ENCODE peak calls at places on chromosomes 13 and 19, in five cellular contexts. T is GM23248; O is cardiac muscle cell; X is heart right ventricle; N is CD8-positive, alpha-beta T cell. J is an unnamed sample.

GRCh38 chr13:50529154-50529882 is 314.2 kb downstream of the DLEU7 start:
- DNase-seq in N (no peak), O (peak; percentile 39), T (peak; percentile 92), X (peak; percentile 88), J (peak; percentile 84)

GRCh38 chr19:2049741-2050348 is 1.2 kb downstream of the MKNK2 start:
- DNase-seq in O (peak; percentile 54), N (peak; percentile 58), X (peak; percentile 76), T (peak; percentile 77), J (peak; percentile 90)

GRCh38 chr19:1728816-1729567 is 24.3 kb upstream of the ONECUT3 start:
- DNase-seq in O (no peak), N (no peak), X (no peak), T (no peak), J (no peak)

GRCh38 chr19:5338661-5339469 is 1.7 kb downstream of the PTPRS start:
- DNase-seq in T (no peak), X (no peak), O (peak; percentile 73), N (no peak), J (no peak)

GRCh38 chr13:75469087-75469486 is 12.9 kb downstream of the TBC1D4 start:
- DNase-seq in X (no peak), O (no peak), N (no peak), T (no peak), J (no peak)

GRCh38 chr13:20053016-20053415 is 94.5 kb downstream of the ZMYM2 start:
- DNase-seq in N (no peak), X (no peak), O (peak; percentile 60), T (peak; percentile 53), J (no peak)

GRCh38 chr13:51152713-51153112 is 41.6 kb upstream of the C13orf42 start:
- DNase-seq in X (no peak), N (no peak), O (no peak), T (peak; percentile 14), J (no peak)

GRCh38 chr19:33301900-33302174 is 497 bp downstream of the CEBPA start:
- DNase-seq in O (peak; percentile 34), T (peak; percentile 19), X (no peak), N (no peak), J (no peak)

GRCh38 chr13:28540612-28541011 is 45.7 kb upstream of the FLT1 start:
- DNase-seq in T (no peak), X (no peak), N (no peak), O (no peak), J (no peak)

GRCh38 chr13:29909975-29910674 is 59.7 kb upstream of the UBL3 start:
- DNase-seq in N (no peak), O (no peak), X (no peak), T (peak; percentile 96), J (no peak)

GRCh38 chr13:90049989-90050671 is 1297.4 kb upstream of the MIR17HG start:
- DNase-seq in T (no peak), X (no peak), N (no peak), O (no peak), J (no peak)

GRCh38 chr13:110382229-110382628 is 75.1 kb downstream of the COL4A2 start:
- DNase-seq in T (peak; percentile 90), N (no peak), O (no peak), X (no peak), J (no peak)

GRCh38 chr19:4055209-4055552 is 11.5 kb downstream of the ZBTB7A start:
- DNase-seq in T (no peak), N (no peak), O (no peak), X (no peak), J (no peak)

GRCh38 chr13:78603240-78603947 is at the start of gene POU4F1:
- DNase-seq in N (peak; percentile 45), T (no peak), X (peak; percentile 33), O (peak; percentile 71), J (peak; percentile 69)

DNA sequence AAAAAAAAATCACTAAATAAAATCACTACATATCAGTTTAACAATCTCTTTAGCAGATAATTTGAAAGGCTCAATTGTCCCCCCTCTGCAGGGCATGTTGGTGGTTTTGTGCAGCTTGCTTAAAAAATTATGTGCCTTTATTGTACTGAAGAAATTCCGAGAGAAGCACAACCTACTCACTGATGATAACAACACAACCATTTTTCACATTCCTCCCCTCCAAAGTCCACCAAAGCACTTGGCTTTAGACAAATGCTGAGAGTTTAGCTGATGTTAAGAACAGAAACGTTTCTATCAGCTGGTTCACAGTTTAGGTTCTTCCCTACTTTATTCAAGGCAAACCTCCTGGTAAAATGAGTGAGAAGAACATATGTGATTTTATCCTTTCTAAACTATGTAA is 923 bp downstream of the DOCK9 start:
- DNase-seq in O (peak; percentile 34), N (no peak), T (peak; percentile 12), X (no peak), J (no peak)
- H3K27ac ChIP-seq in O (peak overlapping the region; percentile 78), N (no peak overlapping the region), T (no peak overlapping the region), X (peak overlapping the region; percentile 67), J (peak overlapping the region; percentile 63)

DNA sequence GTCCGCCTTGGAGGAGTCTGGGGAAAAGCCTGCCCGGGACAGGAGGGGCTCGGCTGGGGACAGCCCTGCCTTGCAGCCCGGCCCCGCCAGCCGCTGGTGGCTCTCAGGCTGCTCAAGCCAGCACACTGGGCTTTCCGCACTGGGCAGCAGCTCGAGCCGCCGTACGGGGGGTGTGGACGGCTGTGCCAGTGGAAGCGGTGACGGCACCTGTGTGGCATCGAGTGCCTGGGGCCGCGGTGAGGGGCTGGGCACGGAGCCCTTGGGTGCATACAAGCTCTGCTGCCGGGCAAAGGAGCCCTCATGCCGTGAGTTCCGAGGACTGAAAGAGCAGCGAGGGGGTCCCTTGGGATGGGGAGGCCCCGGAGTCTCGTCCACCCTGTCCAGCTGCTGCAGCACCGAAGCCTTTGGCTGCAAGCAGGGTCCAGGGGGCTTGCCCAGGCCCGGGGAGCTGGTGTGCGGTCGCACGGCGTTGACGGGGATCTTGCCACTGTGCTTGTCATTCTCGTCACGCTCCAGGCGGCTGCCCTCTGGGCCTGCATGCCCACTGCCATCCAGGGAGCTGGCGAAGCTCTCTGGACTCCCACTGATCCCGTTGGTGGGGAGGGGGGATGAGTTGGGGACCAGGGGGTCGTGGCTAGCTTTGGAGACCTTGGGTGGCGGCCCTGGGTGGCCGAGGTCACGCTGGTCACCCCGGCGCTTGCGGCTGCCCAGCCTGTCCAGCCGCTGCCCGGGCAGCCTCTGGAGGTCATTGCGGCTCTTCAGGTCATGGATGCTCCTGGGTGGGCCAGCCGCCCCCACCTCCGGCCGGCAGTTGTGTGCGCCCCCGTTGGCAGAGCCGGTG is 4.7 kb upstream of the SLC35E1 start:
- DNase-seq in X (no peak), T (no peak), N (no peak), O (no peak), J (no peak)
- H3K27ac ChIP-seq in X (no peak overlapping the region), T (no peak overlapping the region), N (no peak overlapping the region), O (no peak overlapping the region), J (no peak overlapping the region)

GRCh38 chr19:18508585-18508984 is 13.3 kb downstream of the ELL start:
- DNase-seq in X (no peak), T (no peak), O (no peak), N (no peak), J (no peak)

GRCh38 chr19:18513868-18514267 is 8.0 kb downstream of the ELL start:
- DNase-seq in T (peak; percentile 53), O (peak; percentile 74), X (peak; percentile 53), N (no peak), J (no peak)

GRCh38 chr19:18507727-18508440 is 14.0 kb downstream of the ELL start:
- DNase-seq in X (peak; percentile 53), O (no peak), T (no peak), N (no peak), J (no peak)

GRCh38 chr19:18507021-18507726 is 14.7 kb downstream of the ELL start:
- DNase-seq in O (no peak), X (peak; percentile 58), T (no peak), N (no peak), J (peak; percentile 63)

DNA sequence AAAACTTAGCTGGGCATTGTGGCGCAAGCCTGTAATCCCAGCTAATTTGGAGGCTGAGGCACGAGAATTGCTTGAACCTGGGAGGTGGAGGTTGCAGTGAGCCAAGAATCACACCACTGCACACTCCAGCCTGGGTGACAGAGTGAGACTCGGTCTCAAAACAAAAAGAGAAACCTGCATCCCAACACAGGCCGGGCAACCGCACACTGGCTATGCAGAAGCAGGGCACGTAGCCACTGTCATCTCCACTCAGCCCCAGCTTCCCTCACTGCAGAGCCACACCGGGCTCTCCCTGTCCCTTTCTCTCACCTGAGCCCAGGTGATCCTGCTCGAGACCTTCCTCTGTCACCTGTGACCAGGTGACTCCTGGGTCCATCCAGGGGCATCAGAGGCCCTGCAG is 11.7 kb downstream of the ELL start:
- DNase-seq in T (no peak), O (no peak), N (no peak), X (no peak), J (no peak)
- H3K27ac ChIP-seq in T (no peak overlapping the region), O (peak overlapping the region; percentile 85), N (no peak overlapping the region), X (peak overlapping the region; percentile 31), J (no peak overlapping the region)

GRCh38 chr19:41014643-41015042 is 23.6 kb downstream of the CYP2B6 start:
- DNase-seq in O (no peak), N (no peak), T (no peak), X (no peak), J (no peak)
- H3K27ac ChIP-seq in O (no peak overlapping the region), N (no peak overlapping the region), T (no peak overlapping the region), X (no peak overlapping the region), J (no peak overlapping the region)

GRCh38 chr19:35554076-35554475 is 8.7 kb downstream of the TMEM147 start:
- DNase-seq in X (no peak), N (no peak), T (no peak), O (no peak), J (no peak)

GRCh38 chr19:35553385-35554000 is 8.1 kb downstream of the TMEM147 start:
- DNase-seq in N (no peak), O (no peak), T (no peak), X (no peak), J (no peak)

GRCh38 chr19:35556846-35557538 is 6.5 kb downstream of the ATP4A start:
- DNase-seq in X (no peak), N (no peak), O (no peak), T (no peak), J (no peak)

GRCh38 chr19:35556025-35556590 is 7.3 kb downstream of the ATP4A start:
- DNase-seq in N (no peak), O (no peak), T (no peak), X (no peak), J (no peak)

GRCh38 chr19:35555301-35556005 is 8.0 kb downstream of the ATP4A start:
- DNase-seq in X (no peak), N (no peak), O (peak; percentile 23), T (peak; percentile 44), J (no peak)
- H3K27ac ChIP-seq in X (no peak overlapping the region), N (no peak overlapping the region), O (no peak overlapping the region), T (no peak overlapping the region), J (no peak overlapping the region)

GRCh38 chr19:48493718-48494515 is 17.7 kb downstream of the LMTK3 start:
- DNase-seq in N (no peak), T (no peak), X (no peak), O (peak; percentile 23), J (no peak)
- H3K27ac ChIP-seq in N (no peak overlapping the region), T (peak overlapping the region; percentile 46), X (peak overlapping the region; percentile 61), O (no peak overlapping the region), J (peak overlapping the region; percentile 68)

GRCh38 chr13:57653229-57653994 is 21.9 kb downstream of the PCDH17 start:
- DNase-seq in T (no peak), N (no peak), O (no peak), X (no peak), J (no peak)
- H3K27ac ChIP-seq in T (no peak overlapping the region), N (no peak overlapping the region), O (no peak overlapping the region), X (no peak overlapping the region), J (no peak overlapping the region)

DNA sequence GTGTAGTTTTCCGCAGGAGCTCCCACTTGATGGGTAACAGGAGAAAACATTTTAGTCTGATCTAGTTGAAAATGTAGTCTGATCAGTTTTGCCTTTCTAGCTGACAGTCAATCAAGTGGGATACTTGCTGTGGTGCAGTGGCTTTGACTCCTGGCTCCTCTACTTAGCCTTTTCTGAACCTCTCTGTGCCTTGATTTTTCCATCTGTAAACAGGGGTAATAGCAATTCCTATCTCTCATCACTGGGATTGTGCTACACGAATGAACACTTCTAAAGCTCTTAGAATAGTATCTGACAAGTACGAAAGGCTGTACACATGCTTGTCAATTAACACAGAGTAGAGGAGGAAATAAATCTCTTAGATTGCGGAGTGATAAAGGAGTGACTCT is 23.3 kb downstream of the GPC6 start:
- DNase-seq in N (no peak), X (no peak), T (no peak), O (no peak), J (no peak)
- H3K27ac ChIP-seq in N (no peak overlapping the region), X (no peak overlapping the region), T (peak overlapping the region; percentile 55), O (no peak overlapping the region), J (no peak overlapping the region)